ENCODE peak calls at places on chromosomes 4 and X, in five cellular contexts. W, B, K, H and M are unnamed samples.

GRCh38 chr4:113978561-113979156 is 788 bp downstream of the ARSJ start:
- DNase-seq in W (no peak), B (no peak), K (no peak), H (no peak), M (no peak)

GRCh38 chr4:86856896-86857295 is 7.7 kb upstream of the SLC10A6 start:
- DNase-seq in W (no peak), B (no peak), K (no peak), H (no peak), M (no peak)

GRCh38 chr4:337932-338758 is 531 bp downstream of the ZNF141 start:
- DNase-seq in W (peak), B (peak), K (peak), H (peak), M (peak)

GRCh38 chr4:88054909-88055308 is 47.5 kb downstream of the PKD2 start:
- DNase-seq in W (peak), B (no peak), K (no peak), H (no peak), M (peak)

GRCh38 chr4:20017035-20017434 is 234.7 kb upstream of the SLIT2 start:
- DNase-seq in W (no peak), B (no peak), K (no peak), H (no peak), M (no peak)

GRCh38 chr4:35541888-35542213 is 702.5 kb downstream of the ARAP2 start:
- DNase-seq in W (no peak), B (no peak), K (no peak), H (no peak), M (peak)

GRCh38 chrX:1444896-1445480 is 7.7 kb downstream of the ASMTL start:
- DNase-seq in W (no peak), B (no peak), K (no peak), H (no peak), M (no peak)

GRCh38 chr4:24210332-24210902 is 320.6 kb upstream of the PPARGC1A start:
- DNase-seq in W (no peak), B (no peak), K (no peak), H (no peak), M (peak)

GRCh38 chr4:94595880-94596483 is 144.2 kb downstream of the PDLIM5 start:
- DNase-seq in W (peak), B (no peak), K (no peak), H (no peak), M (peak)

GRCh38 chrX:111164728-111165127 is 68.7 kb downstream of the PAK3 start:
- DNase-seq in W (no peak), B (no peak), K (no peak), H (no peak), M (peak)

GRCh38 chr4:28788929-28789490 is 1928.4 kb downstream of the STIM2 start:
- DNase-seq in W (no peak), B (no peak), K (no peak), H (no peak), M (peak)

GRCh38 chr4:101357751-101358150 is 10.4 kb upstream of the PPP3CA start:
- DNase-seq in W (no peak), B (no peak), K (no peak), H (no peak), M (no peak)

GRCh38 chr4:88613417-88613875 is 21.2 kb downstream of the HERC3 start:
- DNase-seq in W (peak), B (peak), K (no peak), H (no peak), M (no peak)

GRCh38 chr4:113981591-113981990 is 2.1 kb upstream of the ARSJ start:
- DNase-seq in W (no peak), B (no peak), K (no peak), H (no peak), M (no peak)

GRCh38 chrX:72685810-72686465 is 28.2 kb downstream of the PHKA1 start:
- DNase-seq in W (no peak), B (no peak), K (no peak), H (no peak), M (no peak)

GRCh38 chrX:45769919-45770582 is 569.4 kb upstream of the DIPK2B start:
- DNase-seq in W (peak), B (peak), K (peak), H (no peak), M (peak)

GRCh38 chrX:16870861-16871584 is 861 bp upstream of the RBBP7 start:
- DNase-seq in W (no peak), B (no peak), K (peak), H (no peak), M (no peak)

GRCh38 chr4:94757192-94758140 is at the start of gene BMPR1B:
- DNase-seq in W (no peak), B (no peak), K (no peak), H (no peak), M (peak)

GRCh38 chr4:6854098-6854744 is 55.4 kb upstream of the TBC1D14 start:
- DNase-seq in W (no peak), B (no peak), K (peak), H (no peak), M (no peak)

GRCh38 chr4:77615153-77615552 is 9.5 kb downstream of the CXCL13 start:
- DNase-seq in W (no peak), B (no peak), K (no peak), H (no peak), M (no peak)

GRCh38 chr4:86838141-86838540 is 11.0 kb downstream of the SLC10A6 start:
- DNase-seq in W (no peak), B (no peak), K (no peak), H (no peak), M (no peak)

GRCh38 chrX:88982933-88983332 is 235.9 kb downstream of the CPXCR1 start:
- DNase-seq in W (no peak), B (no peak), K (no peak), H (no peak), M (no peak)

GRCh38 chr4:125187221-125187620 is 127.5 kb upstream of the FAT4 start:
- DNase-seq in W (no peak), B (no peak), K (no peak), H (no peak), M (no peak)

GRCh38 chrX:149512225-149512885 is 7.2 kb upstream of the IDS start:
- DNase-seq in W (peak), B (peak), K (peak), H (no peak), M (peak)

GRCh38 chr4:123838426-123838825 is 441.8 kb downstream of the SPRY1 start:
- DNase-seq in W (no peak), B (no peak), K (no peak), H (no peak), M (no peak)